ENCODE peak calls at places on chromosomes 4 and X, in five cellular contexts. One of them, this sample, is unnamed. For H3K4me1, the result is how much of the 10 kb centered on the place peaks cover.

GRCh38 chr4:65669008-65669971 is 999 bp downstream of the EPHA5 start:
- DNase-seq in transverse colon: no peak
- DNase-seq in GM23248: peak
- DNase-seq in IMR-90: no peak
- DNase-seq in colonic mucosa: no peak
- DNase-seq in this sample: no peak

GRCh38 chr4:8915201-8916200 is 43.9 kb upstream of the HMX1 start:
- DNase-seq in transverse colon: no peak
- DNase-seq in GM23248: no peak
- DNase-seq in IMR-90: no peak
- DNase-seq in colonic mucosa: peak
- DNase-seq in this sample: no peak

GRCh38 chr4:147772459-147772969 is 40.6 kb downstream of the ARHGAP10 start:
- DNase-seq in transverse colon: no peak
- DNase-seq in GM23248: peak
- DNase-seq in IMR-90: peak
- DNase-seq in colonic mucosa: no peak
- DNase-seq in this sample: no peak

GRCh38 chr4:108772402-108772801 is 9.5 kb upstream of the ETNPPL start:
- DNase-seq in transverse colon: no peak
- DNase-seq in GM23248: no peak
- DNase-seq in IMR-90: no peak
- DNase-seq in colonic mucosa: no peak
- DNase-seq in this sample: no peak

GRCh38 chr4:5870220-5870619 is 22.7 kb downstream of the CRMP1 start:
- DNase-seq in transverse colon: no peak
- DNase-seq in GM23248: no peak
- DNase-seq in IMR-90: no peak
- DNase-seq in colonic mucosa: no peak
- DNase-seq in this sample: no peak

GRCh38 chrX:39065051-39065871 is 264.0 kb downstream of the MID1IP1 start:
- DNase-seq in transverse colon: no peak
- DNase-seq in GM23248: no peak
- DNase-seq in IMR-90: no peak
- DNase-seq in colonic mucosa: no peak
- DNase-seq in this sample: peak

GRCh38 chr4:81166431-81166830 is 48.6 kb downstream of the PRKG2 start:
- DNase-seq in transverse colon: no peak
- DNase-seq in GM23248: peak
- DNase-seq in IMR-90: no peak
- DNase-seq in colonic mucosa: no peak
- DNase-seq in this sample: no peak

GRCh38 chrX:47854474-47854873 is 17.8 kb downstream of the ZNF81 start:
- DNase-seq in transverse colon: peak
- DNase-seq in GM23248: peak
- DNase-seq in IMR-90: peak
- DNase-seq in colonic mucosa: peak
- DNase-seq in this sample: no peak

GRCh38 chr4:155392486-155393184 is 15.9 kb upstream of the MAP9 start:
- DNase-seq in transverse colon: no peak
- DNase-seq in GM23248: peak
- DNase-seq in IMR-90: peak
- DNase-seq in colonic mucosa: no peak
- DNase-seq in this sample: no peak

GRCh38 chr4:101284546-101284945 is 62.8 kb downstream of the PPP3CA start:
- DNase-seq in transverse colon: no peak
- DNase-seq in GM23248: peak
- DNase-seq in IMR-90: no peak
- DNase-seq in colonic mucosa: no peak
- DNase-seq in this sample: no peak

GRCh38 chrX:15242899-15243555 is 26.9 kb downstream of the ASB9 start:
- DNase-seq in transverse colon: peak
- DNase-seq in GM23248: peak
- DNase-seq in IMR-90: peak
- DNase-seq in colonic mucosa: peak
- DNase-seq in this sample: peak

GRCh38 chrX:43707812-43708548 is 51.9 kb downstream of the MAOA start:
- DNase-seq in transverse colon: peak
- DNase-seq in GM23248: peak
- DNase-seq in IMR-90: no peak
- DNase-seq in colonic mucosa: peak
- DNase-seq in this sample: no peak

GRCh38 chr4:165152527-165152926 is 39.9 kb upstream of the TMEM192 start:
- DNase-seq in transverse colon: no peak
- DNase-seq in GM23248: peak
- DNase-seq in IMR-90: no peak
- DNase-seq in colonic mucosa: no peak
- DNase-seq in this sample: no peak

GRCh38 chr4:106691749-106692148 is 323.2 kb upstream of the GIMD1 start:
- DNase-seq in transverse colon: no peak
- DNase-seq in GM23248: peak
- DNase-seq in IMR-90: no peak
- DNase-seq in colonic mucosa: no peak
- DNase-seq in this sample: no peak

GRCh38 chr4:186954956-186955355 is 231.3 kb upstream of the FAT1 start:
- DNase-seq in transverse colon: no peak
- DNase-seq in GM23248: no peak
- DNase-seq in IMR-90: no peak
- DNase-seq in colonic mucosa: no peak
- DNase-seq in this sample: no peak

GRCh38 chr4:84472154-84472553 is 26.9 kb downstream of the NKX6-1 start:
- DNase-seq in transverse colon: no peak
- DNase-seq in GM23248: no peak
- DNase-seq in IMR-90: no peak
- DNase-seq in colonic mucosa: no peak
- DNase-seq in this sample: no peak

GRCh38 chrX:24178441-24178840 is 28.9 kb downstream of the ZFX start:
- DNase-seq in transverse colon: no peak
- DNase-seq in GM23248: no peak
- DNase-seq in IMR-90: no peak
- DNase-seq in colonic mucosa: no peak
- DNase-seq in this sample: no peak

GRCh38 chrX:118212817-118213183 is 96.2 kb upstream of the KLHL13 start:
- DNase-seq in transverse colon: no peak
- DNase-seq in GM23248: no peak
- DNase-seq in IMR-90: no peak
- DNase-seq in colonic mucosa: no peak
- DNase-seq in this sample: no peak

GRCh38 chrX:16856744-16857143 is 13.4 kb downstream of the RBBP7 start:
- DNase-seq in transverse colon: no peak
- DNase-seq in GM23248: no peak
- DNase-seq in IMR-90: no peak
- DNase-seq in colonic mucosa: no peak
- DNase-seq in this sample: no peak

GRCh38 chr4:48681856-48682255 is 98.2 kb downstream of the FRYL start:
- DNase-seq in transverse colon: no peak
- DNase-seq in GM23248: peak
- DNase-seq in IMR-90: peak
- DNase-seq in colonic mucosa: no peak
- DNase-seq in this sample: no peak

GRCh38 chrX:149370097-149370496 is 135.0 kb downstream of the IDS start:
- DNase-seq in transverse colon: no peak
- DNase-seq in GM23248: no peak
- DNase-seq in IMR-90: no peak
- DNase-seq in colonic mucosa: no peak
- DNase-seq in this sample: no peak

GRCh38 chr4:7375427-7375826 is 59.3 kb downstream of the PSAPL1 start:
- DNase-seq in transverse colon: no peak
- DNase-seq in GM23248: peak
- DNase-seq in IMR-90: peak
- DNase-seq in colonic mucosa: no peak
- DNase-seq in this sample: no peak

GRCh38 chr4:11418610-11419009 is 10.1 kb downstream of the HS3ST1 start:
- DNase-seq in transverse colon: no peak
- DNase-seq in GM23248: no peak
- DNase-seq in IMR-90: peak
- DNase-seq in colonic mucosa: no peak
- DNase-seq in this sample: no peak

GRCh38 chr4:113179091-113179490 is 129.6 kb downstream of the ANK2 start:
- DNase-seq in transverse colon: no peak
- DNase-seq in GM23248: peak
- DNase-seq in IMR-90: no peak
- DNase-seq in colonic mucosa: no peak
- DNase-seq in this sample: no peak

GRCh38 chr4:177505171-177505615 is 63.0 kb upstream of the AGA start:
- DNase-seq in transverse colon: peak
- DNase-seq in GM23248: no peak
- DNase-seq in IMR-90: no peak
- DNase-seq in colonic mucosa: no peak
- DNase-seq in this sample: no peak

GRCh38 chr4:118338518-118338917 is 14.3 kb downstream of the PRSS12 start:
- DNase-seq in transverse colon: no peak
- DNase-seq in GM23248: no peak
- DNase-seq in IMR-90: no peak
- DNase-seq in colonic mucosa: no peak
- DNase-seq in this sample: no peak

GRCh38 chrX:42131856-42132255 is 208.5 kb upstream of the CASK start:
- DNase-seq in transverse colon: no peak
- DNase-seq in GM23248: peak
- DNase-seq in IMR-90: no peak
- DNase-seq in colonic mucosa: no peak
- DNase-seq in this sample: no peak

GRCh38 chr4:41957634-41958033 is 22.4 kb downstream of the TMEM33 start:
- DNase-seq in transverse colon: no peak
- DNase-seq in GM23248: peak
- DNase-seq in IMR-90: peak
- DNase-seq in colonic mucosa: no peak
- DNase-seq in this sample: no peak

GRCh38 chr4:140220053-140220452 is 66.1 kb upstream of the MAML3 start:
- DNase-seq in transverse colon: no peak
- DNase-seq in GM23248: no peak
- DNase-seq in IMR-90: no peak
- DNase-seq in colonic mucosa: no peak
- DNase-seq in this sample: no peak

GRCh38 chrX:41722816-41723215 is 1.2 kb upstream of the GPR82 start:
- DNase-seq in transverse colon: no peak
- DNase-seq in GM23248: peak
- DNase-seq in IMR-90: peak
- DNase-seq in colonic mucosa: no peak
- DNase-seq in this sample: no peak

GRCh38 chr4:98510757-98511517 is 147.5 kb downstream of the TSPAN5 start:
- DNase-seq in transverse colon: no peak
- DNase-seq in GM23248: peak
- DNase-seq in IMR-90: peak
- DNase-seq in colonic mucosa: no peak
- DNase-seq in this sample: no peak

GRCh38 chr4:1206299-1207156 is 34.1 kb upstream of the SPON2 start:
- DNase-seq in transverse colon: peak
- DNase-seq in GM23248: no peak
- DNase-seq in IMR-90: no peak
- DNase-seq in colonic mucosa: peak
- DNase-seq in this sample: no peak

GRCh38 chr4:147730333-147730732 is 1.6 kb upstream of the ARHGAP10 start:
- DNase-seq in transverse colon: no peak
- DNase-seq in GM23248: peak
- DNase-seq in IMR-90: no peak
- DNase-seq in colonic mucosa: no peak
- DNase-seq in this sample: no peak

GRCh38 chr4:3283916-3284315 is 8.9 kb upstream of the RGS12 start:
- DNase-seq in transverse colon: no peak
- DNase-seq in GM23248: no peak
- DNase-seq in IMR-90: no peak
- DNase-seq in colonic mucosa: peak
- DNase-seq in this sample: no peak

GRCh38 chr4:79747252-79747651 is 325.8 kb downstream of the ANTXR2 start:
- DNase-seq in transverse colon: no peak
- DNase-seq in GM23248: no peak
- DNase-seq in IMR-90: no peak
- DNase-seq in colonic mucosa: no peak
- DNase-seq in this sample: no peak

GRCh38 chr4:38967260-38968095 is 64.7 kb downstream of the TMEM156 start:
- DNase-seq in transverse colon: no peak
- DNase-seq in GM23248: peak
- DNase-seq in IMR-90: peak
- DNase-seq in colonic mucosa: no peak
- DNase-seq in this sample: no peak

GRCh38 chr4:165384608-165385007 is 5.8 kb downstream of the CPE start:
- DNase-seq in transverse colon: no peak
- DNase-seq in GM23248: peak
- DNase-seq in IMR-90: peak
- DNase-seq in colonic mucosa: no peak
- DNase-seq in this sample: no peak

GRCh38 chr4:144572660-144573059 is 73.3 kb upstream of the HHIP start:
- DNase-seq in transverse colon: no peak
- DNase-seq in GM23248: no peak
- DNase-seq in IMR-90: no peak
- DNase-seq in colonic mucosa: no peak
- DNase-seq in this sample: no peak

GRCh38 chrX:28312965-28313364 is 274.3 kb upstream of the IL1RAPL1 start:
- DNase-seq in transverse colon: no peak
- DNase-seq in GM23248: no peak
- DNase-seq in IMR-90: peak
- DNase-seq in colonic mucosa: no peak
- DNase-seq in this sample: no peak
- H3K4me1 ChIP-seq in transverse colon: under half
- H3K4me1 ChIP-seq in GM23248: under half
- H3K4me1 ChIP-seq in IMR-90: under half
- H3K4me1 ChIP-seq in colonic mucosa: under half
- H3K4me1 ChIP-seq in this sample: under half

GRCh38 chrX:44881549-44881948 is 8.6 kb downstream of the KDM6A start:
- DNase-seq in transverse colon: no peak
- DNase-seq in GM23248: no peak
- DNase-seq in IMR-90: no peak
- DNase-seq in colonic mucosa: no peak
- DNase-seq in this sample: no peak
- H3K4me1 ChIP-seq in transverse colon: under half
- H3K4me1 ChIP-seq in GM23248: under half
- H3K4me1 ChIP-seq in IMR-90: under half
- H3K4me1 ChIP-seq in colonic mucosa: under half
- H3K4me1 ChIP-seq in this sample: under half

GRCh38 chr4:88415982-88416381 is 37.3 kb downstream of the HERC6 start:
- DNase-seq in transverse colon: peak
- DNase-seq in GM23248: no peak
- DNase-seq in IMR-90: no peak
- DNase-seq in colonic mucosa: no peak
- DNase-seq in this sample: no peak
- H3K4me1 ChIP-seq in transverse colon: under half
- H3K4me1 ChIP-seq in GM23248: under half
- H3K4me1 ChIP-seq in IMR-90: under half
- H3K4me1 ChIP-seq in colonic mucosa: under half
- H3K4me1 ChIP-seq in this sample: under half

GRCh38 chrX:111460612-111461011 is 48.6 kb upstream of the DCX start:
- DNase-seq in transverse colon: no peak
- DNase-seq in GM23248: peak
- DNase-seq in IMR-90: no peak
- DNase-seq in colonic mucosa: no peak
- DNase-seq in this sample: no peak
- H3K4me1 ChIP-seq in transverse colon: under half
- H3K4me1 ChIP-seq in GM23248: under half
- H3K4me1 ChIP-seq in IMR-90: under half
- H3K4me1 ChIP-seq in colonic mucosa: under half
- H3K4me1 ChIP-seq in this sample: under half